ENCODE peak calls at places on chromosome 3, in four cellular contexts. H, L, E and D are unnamed samples.
A peak's percentile ranks its signal among the peaks of the same experiment; 100 is the strongest.

GRCh38 chr3:126340943-126341754 is 16.1 kb downstream of the KLF15 start:
- DNase-seq in H (no peak), L (no peak), E (no peak), D (no peak)

GRCh38 chr3:126005951-126006350 is 37.0 kb downstream of the ROPN1B start:
- DNase-seq in H (no peak), L (no peak), E (no peak), D (no peak)

GRCh38 chr3:185552358-185552877 is at the start of gene LIPH:
- DNase-seq in H (no peak), L (peak; percentile 30), E (no peak), D (no peak)

GRCh38 chr3:66498718-66499611 is 1.9 kb downstream of the LRIG1 start:
- DNase-seq in H (no peak), L (peak; percentile 30), E (no peak), D (no peak)

GRCh38 chr3:36447063-36447462 is 66.8 kb downstream of the STAC start:
- DNase-seq in H (no peak), L (no peak), E (no peak), D (no peak)

GRCh38 chr3:196537319-196537984 is 22.3 kb upstream of the SMCO1 start:
- DNase-seq in H (peak; percentile 28), L (peak; percentile 45), E (peak; percentile 45), D (no peak)

GRCh38 chr3:34213481-34213880 is 415.1 kb downstream of the PDCD6IP start:
- DNase-seq in H (no peak), L (peak; percentile 75), E (no peak), D (no peak)

GRCh38 chr3:3586843-3587626 is 212.2 kb upstream of the LRRN1 start:
- DNase-seq in H (no peak), L (peak; percentile 46), E (no peak), D (no peak)

GRCh38 chr3:68878322-68878721 is 54.0 kb downstream of the TAFA4 start:
- DNase-seq in H (no peak), L (peak; percentile 58), E (no peak), D (no peak)

GRCh38 chr3:30655187-30655812 is 48.9 kb downstream of the TGFBR2 start:
- DNase-seq in H (no peak), L (peak; percentile 29), E (no peak), D (no peak)

GRCh38 chr3:162007722-162008121 is 511.1 kb downstream of the OTOL1 start:
- DNase-seq in H (no peak), L (no peak), E (no peak), D (no peak)

GRCh38 chr3:115092220-115092791 is 54.8 kb downstream of the ZBTB20 start:
- DNase-seq in H (peak; percentile 16), L (peak; percentile 82), E (peak; percentile 2), D (peak; percentile 66)

GRCh38 chr3:10347648-10348403 is 26.9 kb upstream of the SEC13 start:
- DNase-seq in H (no peak), L (no peak), E (no peak), D (no peak)

GRCh38 chr3:59607628-59608027 is 557.8 kb upstream of the CFAP20DC start:
- DNase-seq in H (no peak), L (no peak), E (no peak), D (peak; percentile 22)